ENCODE peak calls at places on chromosomes 16 and 17, in seven cellular contexts. G is EH, L is adipocyte, M is NCI-H460, W is neural crest cell, E is left lung, I is NCI-H82. K is an unnamed sample.

GRCh38 chr16:66486773-66487579 is 59.9 kb downstream of the BEAN1 start:
- DNase-seq in G (peak), L (peak), M (no peak), W (no peak), E (no peak), I (no peak), K (no peak)

GRCh38 chr17:7992924-7993323 is 9.5 kb upstream of the GUCY2D start:
- DNase-seq in G (no peak), L (no peak), M (no peak), W (no peak), E (no peak), I (no peak), K (no peak)

GRCh38 chr16:76265434-76266045 is 11.7 kb upstream of the CNTNAP4 start:
- DNase-seq in G (peak), L (peak), M (peak), W (peak), E (no peak), I (peak), K (no peak)

GRCh38 chr16:5621826-5622225 is 524.2 kb upstream of the EEF2KMT start:
- DNase-seq in G (no peak), L (no peak), M (no peak), W (no peak), E (no peak), I (no peak), K (no peak)

GRCh38 chr17:36727577-36727976 is 126.2 kb downstream of the MRM1 start:
- DNase-seq in G (no peak), L (no peak), M (no peak), W (no peak), E (no peak), I (no peak), K (no peak)

GRCh38 chr17:51184124-51184523 is 17.9 kb downstream of the NME2 start:
- DNase-seq in G (no peak), L (no peak), M (no peak), W (no peak), E (no peak), I (no peak), K (no peak)

GRCh38 chr17:39867084-39867890 is 715 bp upstream of the ZPBP2 start:
- DNase-seq in G (no peak), L (no peak), M (no peak), W (no peak), E (no peak), I (no peak), K (no peak)

GRCh38 chr17:63622571-63623390 is 564 bp downstream of the MAP3K3 start:
- DNase-seq in G (peak), L (peak), M (peak), W (peak), E (peak), I (peak), K (no peak)

GRCh38 chr17:46942441-46943217 is 19.7 kb downstream of the GOSR2 start:
- DNase-seq in G (peak), L (peak), M (peak), W (peak), E (peak), I (peak), K (peak)

GRCh38 chr16:86388976-86389375 is 121.4 kb upstream of the FOXF1 start:
- DNase-seq in G (no peak), L (no peak), M (peak), W (no peak), E (no peak), I (no peak), K (no peak)

GRCh38 chr16:49600976-49601375 is 227.4 kb downstream of the C16orf78 start:
- DNase-seq in G (no peak), L (no peak), M (no peak), W (no peak), E (no peak), I (no peak), K (no peak)

GRCh38 chr16:74862743-74863244 is 88.2 kb upstream of the FA2H start:
- DNase-seq in G (peak), L (peak), M (peak), W (no peak), E (no peak), I (peak), K (peak)

GRCh38 chr16:6068063-6068462 is 970.5 kb upstream of the EEF2KMT start:
- DNase-seq in G (no peak), L (no peak), M (no peak), W (no peak), E (no peak), I (no peak), K (no peak)

GRCh38 chr17:21286771-21287702 is 2.5 kb downstream of the MAP2K3 start:
- DNase-seq in G (no peak), L (no peak), M (no peak), W (no peak), E (peak), I (no peak), K (no peak)

GRCh38 chr16:24700549-24701392 is 28.7 kb upstream of the TNRC6A start:
- DNase-seq in G (peak), L (peak), M (peak), W (no peak), E (peak), I (no peak), K (no peak)

GRCh38 chr17:60781880-60782412 is 104.3 kb downstream of the BCAS3 start:
- DNase-seq in G (no peak), L (no peak), M (no peak), W (no peak), E (no peak), I (no peak), K (no peak)

GRCh38 chr16:489606-490005 is 37.9 kb upstream of the CAPN15 start:
- DNase-seq in G (no peak), L (no peak), M (no peak), W (no peak), E (no peak), I (no peak), K (no peak)

GRCh38 chr16:84845496-84846002 is 25.8 kb downstream of the CRISPLD2 start:
- DNase-seq in G (no peak), L (no peak), M (no peak), W (no peak), E (no peak), I (no peak), K (no peak)

GRCh38 chr17:50177983-50178834 is 12.4 kb downstream of the SGCA start:
- DNase-seq in G (peak), L (peak), M (peak), W (peak), E (peak), I (peak), K (no peak)

GRCh38 chr16:89525146-89525913 is 17.1 kb downstream of the SPG7 start:
- DNase-seq in G (no peak), L (no peak), M (no peak), W (no peak), E (no peak), I (no peak), K (no peak)

GRCh38 chr16:23595246-23595950 is 718 bp downstream of the NDUFAB1 start:
- DNase-seq in G (peak), L (peak), M (no peak), W (peak), E (no peak), I (peak), K (no peak)

GRCh38 chr16:57409870-57410585 is 5.5 kb downstream of the CCL17 start:
- DNase-seq in G (no peak), L (no peak), M (no peak), W (no peak), E (no peak), I (peak), K (no peak)

GRCh38 chr16:14309906-14310305 is 238.8 kb downstream of the MRTFB start:
- DNase-seq in G (peak), L (peak), M (no peak), W (no peak), E (no peak), I (no peak), K (no peak)

GRCh38 chr17:79525793-79526677 is 84.8 kb downstream of the RBFOX3 start:
- DNase-seq in G (no peak), L (no peak), M (no peak), W (no peak), E (no peak), I (no peak), K (no peak)

GRCh38 chr16:87939562-87940423 is 3.5 kb upstream of the CA5A start:
- DNase-seq in G (no peak), L (no peak), M (no peak), W (no peak), E (no peak), I (no peak), K (no peak)

GRCh38 chr17:47644324-47644723 is 5.4 kb upstream of the KPNB1 start:
- DNase-seq in G (no peak), L (no peak), M (no peak), W (no peak), E (peak), I (no peak), K (no peak)

GRCh38 chr16:56547120-56547948 is 17.5 kb upstream of the MT4 start:
- DNase-seq in G (peak), L (no peak), M (no peak), W (peak), E (no peak), I (no peak), K (no peak)

GRCh38 chr16:785563-786535 is 2.3 kb downstream of the RPUSD1 start:
- DNase-seq in G (peak), L (peak), M (peak), W (peak), E (peak), I (peak), K (peak)

GRCh38 chr17:63150466-63150865 is 184.4 kb downstream of the TANC2 start:
- DNase-seq in G (no peak), L (peak), M (no peak), W (no peak), E (no peak), I (peak), K (no peak)